ENCODE peak calls at places on chromosomes 3 and 15, in four cellular contexts. M is hippocampal formation, G is iPS DF 6.9, F is epithelial cell of esophagus. O is an unnamed sample.

GRCh38 chr3:143634991-143635390 is 213.3 kb downstream of the SLC9A9 start:
- DNase-seq in M (no peak), G (no peak), F (no peak), O (no peak)

GRCh38 chr3:152902141-152902669 is 67.3 kb downstream of the P2RY1 start:
- DNase-seq in M (no peak), G (no peak), F (peak; percentile 60), O (no peak)

GRCh38 chr15:65675551-65675950 is 53.8 kb downstream of the SLC24A1 start:
- DNase-seq in M (no peak), G (no peak), F (no peak), O (no peak)

GRCh38 chr15:65632780-65633384 is 11.1 kb downstream of the SLC24A1 start:
- DNase-seq in M (no peak), G (no peak), F (no peak), O (no peak)

GRCh38 chr3:102179321-102180290 is 255.2 kb upstream of the ZPLD1 start:
- DNase-seq in M (no peak), G (no peak), F (peak; percentile 68), O (no peak)

GRCh38 chr3:184765730-184766074 is 46.3 kb upstream of the VPS8 start:
- DNase-seq in M (no peak), G (no peak), F (peak; percentile 99), O (no peak)

GRCh38 chr3:189824629-189825312 is 193.6 kb downstream of the TP63 start:
- DNase-seq in M (no peak), G (no peak), F (peak; percentile 99), O (no peak)

GRCh38 chr3:14370719-14371572 is 31.5 kb upstream of the SLC6A6 start:
- DNase-seq in M (no peak), G (no peak), F (peak; percentile 87), O (no peak)

GRCh38 chr15:61974759-61975158 is 85.5 kb downstream of the VPS13C start:
- DNase-seq in M (no peak), G (no peak), F (peak; percentile 65), O (no peak)

GRCh38 chr3:93867425-93867824 is 106.3 kb downstream of the PROS1 start:
- DNase-seq in M (no peak), G (no peak), F (no peak), O (no peak)

GRCh38 chr3:152245498-152246175 is 23.1 kb upstream of the MBNL1 start:
- DNase-seq in M (no peak), G (no peak), F (no peak), O (no peak)

GRCh38 chr3:54905230-54905888 is 22.5 kb downstream of the LRTM1 start:
- DNase-seq in M (no peak), G (no peak), F (no peak), O (no peak)

GRCh38 chr3:161474691-161475090 is 21.9 kb upstream of the OTOL1 start:
- DNase-seq in M (no peak), G (no peak), F (no peak), O (no peak)

GRCh38 chr3:163129287-163129686 is 1632.7 kb downstream of the OTOL1 start:
- DNase-seq in M (no peak), G (no peak), F (no peak), O (no peak)

GRCh38 chr15:67080118-67080899 is 14.9 kb downstream of the SMAD3 start:
- DNase-seq in M (no peak), G (no peak), F (no peak), O (no peak)

GRCh38 chr3:3705090-3705775 is 94.0 kb upstream of the LRRN1 start:
- DNase-seq in M (peak; percentile 49), G (no peak), F (no peak), O (no peak)

O was measured in DMS79.